ENCODE peak calls at places on chromosomes 2 and 18, in four cellular contexts. V is fibroblast of lung, G is hepatocyte, P is astrocyte. B is an unnamed sample.

GRCh38 chr2:210833403-210833802 is 277.0 kb downstream of the CPS1 start:
- DNase-seq in V (no peak), P (no peak), G (no peak), B (no peak)

GRCh38 chr18:61964616-61965015 is 71.8 kb upstream of the RNF152 start:
- DNase-seq in G (no peak), V (no peak), P (no peak), B (no peak)

GRCh38 chr2:17976871-17977746 is 98.6 kb downstream of the KCNS3 start:
- DNase-seq in V (peak; percentile 100), P (peak; percentile 100), G (peak; percentile 14), B (no peak)

GRCh38 chr2:212520340-212520739 is 18.3 kb downstream of the ERBB4 start:
- DNase-seq in P (no peak), V (no peak), G (no peak), B (no peak)

GRCh38 chr18:29823671-29824070 is 1218.9 kb downstream of the DSC3 start:
- DNase-seq in G (no peak), V (no peak), P (no peak), B (no peak)

GRCh38 chr2:58448065-58448507 is 207.0 kb upstream of the FANCL start:
- DNase-seq in P (peak; percentile 59), G (peak; percentile 84), V (peak; percentile 73), B (peak; percentile 20)

GRCh38 chr18:12048010-12048826 is 45.4 kb upstream of the ANKRD62 start:
- DNase-seq in G (no peak), V (no peak), P (no peak), B (no peak)

GRCh38 chr2:85189606-85190270 is 56.5 kb downstream of the TCF7L1 start:
- DNase-seq in V (no peak), P (no peak), G (peak; percentile 65), B (no peak)

GRCh38 chr2:236600892-236601291 is 31.3 kb downstream of the ACKR3 start:
- DNase-seq in G (no peak), P (no peak), V (no peak), B (no peak)

GRCh38 chr2:23536326-23536725 is 151.3 kb downstream of the KLHL29 start:
- DNase-seq in V (no peak), P (no peak), G (no peak), B (no peak)

GRCh38 chr18:73409242-73409641 is 541.5 kb upstream of the NETO1 start:
- DNase-seq in V (peak; percentile 28), P (peak; percentile 16), G (no peak), B (no peak)

GRCh38 chr2:174108579-174108978 is 139.8 kb downstream of the OLA1 start:
- DNase-seq in G (no peak), V (no peak), P (no peak), B (no peak)

GRCh38 chr2:57908736-57909161 is 137.9 kb upstream of the VRK2 start:
- DNase-seq in V (no peak), G (no peak), P (no peak), B (peak; percentile 64)

GRCh38 chr18:35171315-35171987 is 69.4 kb upstream of the ZNF397 start:
- DNase-seq in G (peak; percentile 44), V (no peak), P (no peak), B (no peak)

GRCh38 chr2:239310401-239311061 is 90.3 kb downstream of the HDAC4 start:
- DNase-seq in P (no peak), G (no peak), V (no peak), B (no peak)

GRCh38 chr2:11417946-11418585 is 47.9 kb downstream of the E2F6 start:
- DNase-seq in V (peak; percentile 17), P (no peak), G (no peak), B (no peak)

GRCh38 chr2:173448938-173449471 is 94.3 kb downstream of the CDCA7 start:
- DNase-seq in V (peak; percentile 85), G (peak; percentile 92), P (peak; percentile 62), B (peak; percentile 72)

GRCh38 chr2:197107291-197108269 is 181.1 kb upstream of the PGAP1 start:
- DNase-seq in G (no peak), P (peak; percentile 58), V (peak; percentile 62), B (no peak)

GRCh38 chr2:70670202-70670601 is 97.8 kb downstream of the ADD2 start:
- DNase-seq in G (no peak), V (no peak), P (no peak), B (no peak)

GRCh38 chr2:108220942-108221541 is 18.7 kb upstream of the SULT1C3 start:
- DNase-seq in G (no peak), V (no peak), P (no peak), B (no peak)

GRCh38 chr2:191350826-191351225 is 105.6 kb downstream of the MYO1B start:
- DNase-seq in V (no peak), G (no peak), P (peak; percentile 51), B (no peak)

GRCh38 chr2:224252601-224253000 is 149.3 kb downstream of the FAM124B start:
- DNase-seq in P (peak; percentile 39), V (peak; percentile 45), G (no peak), B (no peak)

DNA sequence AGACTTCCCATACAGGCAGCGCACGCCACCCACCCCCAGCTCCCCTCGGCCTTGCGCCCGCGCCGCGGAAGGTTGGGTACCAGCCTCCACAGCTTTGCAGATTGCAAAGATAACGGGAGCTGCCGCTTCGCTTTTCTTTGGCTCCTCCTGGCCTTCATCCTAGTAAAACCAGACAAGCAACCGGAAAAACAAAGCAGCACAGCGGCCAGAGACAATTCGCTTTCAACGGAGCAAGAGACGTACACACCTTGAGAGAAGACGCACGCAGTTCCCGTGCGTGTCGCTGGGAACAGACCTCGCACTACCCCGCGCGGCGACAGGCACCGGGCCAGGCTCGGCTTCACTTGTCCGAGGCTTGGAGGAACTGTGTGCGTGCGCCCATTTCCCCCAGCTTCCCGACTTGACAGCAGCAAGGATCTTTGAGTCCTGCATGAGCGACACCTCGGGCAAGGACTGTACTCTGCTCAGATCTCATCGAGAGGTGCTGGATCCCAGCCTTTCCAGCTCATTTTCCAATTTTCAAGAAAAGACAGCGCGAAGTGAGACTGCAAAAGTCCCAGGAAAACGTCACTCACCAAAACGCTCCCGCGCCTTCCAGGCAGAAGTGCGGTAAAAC is 964 bp downstream of the ZBTB7C start:
- DNase-seq in V (peak; percentile 13), G (no peak), P (no peak), B (peak; percentile 13)
- H3K4me3 ChIP-seq in V (no peak overlapping the region), G (peak overlapping the region; percentile 42), P (no peak overlapping the region), B (no peak overlapping the region)

GRCh38 chr2:72512376-72512775 is 313.5 kb downstream of the EXOC6B start:
- DNase-seq in P (no peak), V (no peak), G (no peak), B (no peak)
- TF ChIP-seq CTCF in P (no peak), V (no peak), G (no peak), B (no peak)

DNA sequence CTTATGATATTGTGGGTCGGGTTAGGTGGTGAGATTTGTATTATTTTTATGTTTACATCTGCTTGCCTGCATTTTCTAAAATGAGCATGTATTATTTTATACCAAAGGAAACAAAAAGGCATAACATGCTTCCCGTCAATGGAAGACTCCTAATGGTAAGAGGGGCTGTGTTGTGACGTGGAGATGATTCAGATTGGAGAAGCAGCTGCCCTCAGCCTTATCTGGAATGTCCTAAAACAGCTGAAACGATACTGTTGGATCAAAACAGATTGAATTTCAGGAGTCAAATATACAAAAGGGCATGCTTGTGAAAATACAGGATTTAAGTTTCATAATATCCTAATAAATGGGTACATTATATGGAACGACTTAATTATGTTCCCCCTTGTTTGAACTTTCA is 19.0 kb downstream of the DGKD start:
- DNase-seq in G (no peak), V (peak; percentile 49), P (no peak), B (no peak)
- H3K27me3 ChIP-seq in G (no peaks in the 10 kb centered on the region), V (no peaks in the 10 kb centered on the region), P (no peaks in the 10 kb centered on the region), B (no peaks in the 10 kb centered on the region)

GRCh38 chr2:38517284-38517683 is 85.4 kb downstream of the HNRNPLL start:
- DNase-seq in V (no peak), G (no peak), P (no peak), B (no peak)

GRCh38 chr2:38516122-38516521 is 86.6 kb downstream of the HNRNPLL start:
- DNase-seq in G (no peak), P (no peak), V (no peak), B (no peak)

GRCh38 chr2:38514603-38515154 is 88.0 kb downstream of the HNRNPLL start:
- DNase-seq in P (no peak), G (no peak), V (no peak), B (no peak)

GRCh38 chr2:38512211-38512610 is 90.5 kb downstream of the HNRNPLL start:
- DNase-seq in P (no peak), V (no peak), G (no peak), B (no peak)

DNA sequence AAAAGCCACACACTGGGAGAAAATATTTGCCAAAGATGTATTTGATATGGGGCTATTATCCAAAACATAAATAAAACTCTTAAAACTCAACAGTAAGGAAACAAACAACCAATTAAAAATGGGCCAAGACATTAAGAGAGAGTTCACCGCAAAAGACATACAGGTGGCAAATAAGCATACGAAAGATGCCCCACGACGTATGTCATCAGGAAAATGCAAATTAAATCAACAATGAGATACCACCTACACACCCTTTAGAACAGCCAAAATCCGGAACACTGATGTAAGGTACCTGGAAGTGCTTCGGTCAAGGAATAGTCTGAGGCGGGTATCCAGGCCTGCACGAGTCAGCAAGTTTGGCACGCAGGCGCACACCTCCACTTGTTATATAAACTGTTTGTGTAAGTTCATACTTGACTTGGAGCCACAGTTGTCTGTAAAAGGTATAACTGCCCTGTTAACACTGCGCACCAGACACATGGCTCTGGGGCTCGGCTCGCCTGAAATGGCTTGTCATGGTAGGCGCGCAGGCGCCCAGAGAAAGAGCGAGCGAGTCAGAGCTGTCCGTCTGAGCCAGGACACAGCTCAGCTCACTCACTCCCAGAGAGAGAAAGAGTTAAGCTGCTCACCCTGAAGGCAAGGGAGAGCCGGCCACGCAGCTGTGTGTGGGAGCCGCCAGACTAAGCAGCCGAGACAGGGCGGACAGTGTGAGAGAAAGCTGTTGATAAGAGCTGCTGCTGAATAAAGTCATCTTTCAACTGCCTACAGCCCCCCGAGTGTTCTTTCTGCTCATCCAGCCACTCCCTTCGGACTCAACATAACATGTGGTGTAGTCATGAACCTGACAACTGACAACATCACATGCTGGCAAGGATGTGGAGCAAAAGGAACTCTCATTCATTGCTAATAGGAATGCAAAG is 87.3 kb downstream of the HNRNPLL start:
- DNase-seq in G (peak; percentile 46), P (peak; percentile 81), V (peak; percentile 57), B (no peak)
- H3K4me3 ChIP-seq in G (no peak overlapping the region), P (no peak overlapping the region), V (peak overlapping the region; percentile 30), B (no peak overlapping the region)

DNA sequence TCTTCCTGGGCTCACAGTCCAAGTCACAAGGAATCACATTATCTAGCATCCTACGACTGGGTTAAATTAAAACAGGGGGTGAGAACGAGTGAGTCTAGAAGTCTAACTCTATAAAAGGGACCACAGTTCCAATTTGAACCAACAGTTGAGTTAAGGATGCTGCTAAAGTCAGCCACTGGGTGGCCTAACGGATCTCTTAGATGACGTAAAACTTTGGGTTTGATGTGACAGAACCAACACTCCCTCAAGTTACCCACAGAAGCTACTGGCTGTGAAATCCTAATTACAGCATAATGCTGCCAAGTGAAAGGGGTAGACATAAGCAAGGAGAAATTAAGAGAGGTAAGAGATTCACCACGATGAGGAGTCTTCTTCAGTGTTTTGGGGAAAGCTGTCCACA is 32.7 kb upstream of the RUFY4 start:
- DNase-seq in G (no peak), V (no peak), P (no peak), B (no peak)
- TF ChIP-seq CTCF in G (no peak), V (no peak), P (peak; percentile 18), B (no peak)

GRCh38 chr2:176096986-176097819 is 2.4 kb upstream of the HOXD12 start:
- DNase-seq in G (peak; percentile 89), V (peak; percentile 66), P (no peak), B (peak; percentile 67)
- H3K27me3 ChIP-seq in G (peaks cover 94% of the 10 kb centered on the region), V (peaks cover 85% of the 10 kb centered on the region), P (peaks cover 95% of the 10 kb centered on the region), B (no peaks in the 10 kb centered on the region)